ENCODE peak calls at places on chromosomes 2 and 18, in four cellular contexts. B is H1, A is HCT116, J is K562. N is an unnamed sample.

GRCh38 chr2:124661558-124661957 is 636.5 kb downstream of the CNTNAP5 start:
- DNase-seq in A (no peak), B (no peak), J (no peak), N (no peak)

GRCh38 chr2:168396131-168396530 is 59.9 kb upstream of the CERS6 start:
- DNase-seq in J (no peak), A (no peak), B (no peak), N (no peak)

GRCh38 chr2:162118166-162119031 is 33.6 kb downstream of the GCG start:
- DNase-seq in A (no peak), J (no peak), B (no peak), N (no peak)

GRCh38 chr18:27723168-27723567 is 453.8 kb downstream of the CDH2 start:
- DNase-seq in A (no peak), J (no peak), B (no peak), N (no peak)

GRCh38 chr2:24351981-24352380 is 8.4 kb downstream of the ITSN2 start:
- DNase-seq in J (no peak), A (no peak), B (no peak), N (no peak)

GRCh38 chr2:133486706-133487305 is 81.5 kb downstream of the NCKAP5 start:
- DNase-seq in A (no peak), J (no peak), B (no peak), N (no peak)

GRCh38 chr2:86825728-86826386 is 35.1 kb upstream of the CD8A start:
- DNase-seq in B (no peak), J (no peak), A (no peak), N (no peak)

GRCh38 chr2:100178085-100178788 is 35.8 kb upstream of the AFF3 start:
- DNase-seq in A (peak), B (peak), J (peak), N (peak)

GRCh38 chr2:119441376-119442231 is 9.9 kb downstream of the TMEM37 start:
- DNase-seq in J (no peak), B (no peak), A (no peak), N (no peak)
- TF ChIP-seq EGR1 in J (no peak), B (no peak), A (no peak), N (no peak)

GRCh38 chr2:209499071-209499470 is 75.2 kb downstream of the MAP2 start:
- DNase-seq in B (no peak), J (no peak), A (no peak), N (no peak)

GRCh38 chr2:209496586-209496982 is 72.7 kb downstream of the MAP2 start:
- DNase-seq in A (no peak), B (no peak), J (no peak), N (no peak)

GRCh38 chr2:209498574-209498973 is 74.7 kb downstream of the MAP2 start:
- DNase-seq in A (no peak), J (no peak), B (no peak), N (no peak)

GRCh38 chr2:209501579-209501978 is 77.7 kb downstream of the MAP2 start:
- DNase-seq in J (no peak), A (no peak), B (no peak), N (no peak)

DNA sequence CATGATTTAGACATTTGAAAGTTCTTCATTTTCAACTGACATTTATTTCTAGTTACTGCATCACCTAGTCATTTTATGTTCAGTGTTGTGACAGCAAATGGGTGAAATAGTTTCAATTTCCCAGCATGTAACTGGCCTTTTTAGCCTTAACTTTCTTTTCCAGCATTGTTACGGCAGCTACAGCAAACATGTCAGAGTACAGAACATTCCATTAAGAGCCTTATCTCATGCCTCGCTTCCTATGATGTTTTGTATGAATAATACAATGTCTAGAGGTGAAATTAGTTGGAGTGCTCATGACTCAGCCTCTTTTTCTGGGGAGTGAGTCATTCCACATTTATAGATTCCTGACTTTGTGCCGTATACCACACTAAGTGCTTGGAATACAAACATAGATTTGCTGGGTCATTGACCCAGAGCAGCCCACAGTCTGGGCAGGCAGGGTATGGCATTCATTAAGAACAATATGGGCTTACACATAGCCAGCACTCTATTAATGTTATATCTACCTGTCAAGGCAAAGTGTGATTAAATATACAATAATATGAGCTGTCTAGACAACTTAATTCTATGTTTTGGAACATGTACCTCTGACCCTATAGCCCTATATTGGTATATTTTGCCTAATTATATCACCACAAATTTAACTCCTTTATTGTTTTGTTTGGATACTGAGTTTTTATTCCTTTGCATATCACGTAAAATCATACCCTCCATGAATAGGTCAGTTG is 72.2 kb downstream of the MAP2 start:
- DNase-seq in J (no peak), B (no peak), A (peak), N (no peak)
- TF ChIP-seq EGR1 in J (no peak), B (no peak), A (no peak), N (no peak)

GRCh38 chr2:178280261-178280852 is 86.0 kb downstream of the OSBPL6 start:
- DNase-seq in B (no peak), J (peak), A (peak), N (no peak)
- TF ChIP-seq EGR1 in B (no peak), J (no peak), A (no peak), N (no peak)

GRCh38 chr2:7007488-7007845 is 90.3 kb downstream of the RNF144A start:
- DNase-seq in J (no peak), A (no peak), B (no peak), N (no peak)

GRCh38 chr2:7007846-7008741 is 90.9 kb downstream of the RNF144A start:
- DNase-seq in B (no peak), A (no peak), J (peak), N (peak)

GRCh38 chr2:7010376-7010775 is 93.2 kb downstream of the RNF144A start:
- DNase-seq in B (no peak), J (no peak), A (no peak), N (no peak)

GRCh38 chr2:7011376-7012083 is 94.3 kb downstream of the RNF144A start:
- DNase-seq in J (no peak), A (no peak), B (no peak), N (no peak)

DNA sequence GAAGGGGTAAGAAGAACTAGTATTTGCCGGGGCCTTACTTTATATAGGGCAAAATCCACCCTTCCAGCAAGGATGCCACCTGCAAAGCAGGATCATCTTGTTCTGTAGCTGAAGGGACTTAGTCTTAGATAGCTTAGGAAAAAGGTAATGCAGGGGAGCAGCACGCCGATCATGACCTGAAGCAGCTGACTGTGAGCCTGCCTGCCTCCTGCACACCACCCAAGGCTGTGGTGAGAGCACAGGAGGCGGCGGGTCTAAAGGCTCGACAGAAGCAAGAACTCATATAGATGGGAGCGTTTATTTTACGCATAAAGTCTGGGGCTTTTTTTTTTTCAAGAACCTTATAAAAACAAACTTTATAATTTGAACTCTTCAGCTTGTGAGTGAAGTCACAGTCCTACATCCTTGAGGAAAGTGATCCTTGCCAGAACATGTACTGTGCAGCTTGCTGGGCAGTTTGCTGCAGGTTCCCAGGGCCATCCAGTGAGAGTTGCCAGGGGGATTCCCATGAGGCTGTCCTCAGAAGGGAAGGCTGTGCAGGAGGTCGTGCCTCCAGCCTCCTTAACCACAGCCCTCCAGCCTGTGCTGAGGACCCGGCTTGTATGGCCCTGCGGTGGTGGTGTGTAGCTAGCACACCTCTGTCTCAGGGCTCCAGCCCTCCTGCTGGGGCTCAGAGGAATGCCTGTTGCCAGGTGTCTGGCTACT is 92.1 kb downstream of the RNF144A start:
- DNase-seq in B (no peak), J (no peak), A (no peak), N (no peak)
- TF ChIP-seq EGR1 in B (no peak), J (no peak), A (no peak), N (no peak)

GRCh38 chr18:74463271-74463670 is 6.2 kb upstream of the DIPK1C start:
- DNase-seq in B (no peak), J (no peak), A (no peak), N (no peak)
- TF ChIP-seq EGR1 in B (no peak), J (no peak), A (no peak), N (no peak)

DNA sequence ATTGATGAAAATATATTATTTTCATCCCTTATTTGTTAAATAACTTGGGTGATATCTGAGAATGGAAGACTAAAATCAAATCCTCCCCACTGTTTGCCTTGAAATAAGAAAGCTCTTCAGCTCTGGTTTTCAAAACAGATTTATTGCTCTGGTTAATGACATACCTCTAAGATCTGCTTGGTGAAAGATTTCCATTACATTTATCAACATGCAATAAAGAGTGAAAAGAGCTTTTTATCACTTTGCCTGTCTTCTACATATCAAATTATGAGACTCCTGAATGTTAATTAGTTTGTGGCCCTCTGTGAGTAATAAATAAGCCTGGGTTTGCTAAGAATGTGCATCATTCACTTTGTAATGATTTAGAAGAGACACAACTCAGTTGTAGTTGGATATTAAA is 115.8 kb downstream of the PRKRA start:
- DNase-seq in B (no peak), J (no peak), A (no peak), N (no peak)
- TF ChIP-seq EGR1 in B (no peak), J (no peak), A (no peak), N (no peak)

DNA sequence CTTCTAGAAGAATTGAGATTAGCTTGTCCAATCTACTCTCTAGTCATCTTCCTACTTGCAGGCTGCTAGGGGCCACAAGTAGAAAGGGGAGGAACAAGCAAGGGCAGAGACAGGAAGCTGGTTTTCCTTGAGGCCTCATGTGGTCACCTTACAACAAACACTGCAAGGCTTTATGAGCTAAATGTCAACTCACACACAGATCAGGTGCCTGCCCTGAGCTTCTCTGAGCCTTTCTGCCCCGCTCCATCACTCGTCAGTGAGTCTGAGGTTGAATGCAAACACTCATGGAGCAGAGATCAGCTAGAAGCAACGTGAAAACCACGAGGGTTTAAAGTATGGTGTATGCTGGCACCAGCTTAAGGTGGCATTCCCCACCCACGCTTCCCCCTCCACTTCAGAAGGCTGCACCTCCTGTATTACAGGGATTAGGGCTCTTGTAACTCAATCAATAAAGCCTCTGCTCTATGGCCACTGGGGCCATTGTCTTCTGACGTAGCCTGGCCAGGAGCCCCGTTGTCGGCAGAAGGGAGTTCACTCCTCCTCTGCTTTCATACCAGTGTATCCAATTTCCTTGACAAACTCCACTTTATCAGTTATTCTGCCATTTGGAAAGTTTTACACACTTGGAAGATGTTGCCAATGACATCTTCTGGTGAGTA is 5.4 kb upstream of the CRYGC start:
- DNase-seq in A (no peak), J (no peak), B (no peak), N (no peak)
- TF ChIP-seq EGR1 in A (no peak), J (no peak), B (no peak), N (peak)

GRCh38 chr2:84969511-84970265 is 1.3 kb upstream of the KCMF1 start:
- DNase-seq in A (no peak), J (no peak), B (no peak), N (no peak)
- TF ChIP-seq EGR1 in A (no peak), J (no peak), B (no peak), N (no peak)

GRCh38 chr2:136920652-136921333 is 155.4 kb downstream of the THSD7B start:
- DNase-seq in B (no peak), A (no peak), J (no peak), N (no peak)
- TF ChIP-seq EGR1 in B (no peak), A (no peak), J (no peak), N (no peak)

GRCh38 chr2:241275910-241276309 is 39.6 kb downstream of the HDLBP start:
- DNase-seq in A (no peak), B (no peak), J (no peak), N (no peak)

GRCh38 chr2:241272722-241273551 is 42.5 kb downstream of the HDLBP start:
- DNase-seq in J (peak), B (peak), A (no peak), N (no peak)

GRCh38 chr2:241275504-241275903 is 40.0 kb downstream of the HDLBP start:
- DNase-seq in J (no peak), A (no peak), B (no peak), N (no peak)

GRCh38 chr2:241273552-241273988 is 41.9 kb downstream of the HDLBP start:
- DNase-seq in B (no peak), J (no peak), A (no peak), N (no peak)

GRCh38 chr2:241274127-241274526 is 41.3 kb downstream of the HDLBP start:
- DNase-seq in A (no peak), J (no peak), B (no peak), N (no peak)
- TF ChIP-seq EGR1 in A (no peak), J (no peak), B (no peak), N (no peak)